ENCODE peak calls at places on chromosomes 4 and X, in nine cellular contexts. One of them, this sample, is unnamed.

GRCh38 chr4:1295405-1296055 is 5.8 kb downstream of the MAEA start:
- DNase-seq in aorta: peak; percentile 53
- DNase-seq in OCI-LY7: no peak
- DNase-seq in non-pigmented ciliary epithelial cell: no peak
- DNase-seq in HT-29: no peak
- DNase-seq in H7: peak; percentile 58
- DNase-seq in AG08396: no peak
- DNase-seq in CD4-positive, alpha-beta memory T cell: no peak
- DNase-seq in bronchial epithelial cell: no peak
- DNase-seq in this sample: no peak

GRCh38 chr4:106775636-106776035 is 260.5 kb downstream of the DKK2 start:
- DNase-seq in CD4-positive, alpha-beta memory T cell: no peak
- DNase-seq in aorta: no peak
- DNase-seq in OCI-LY7: no peak
- DNase-seq in HT-29: peak; percentile 52
- DNase-seq in H7: no peak
- DNase-seq in AG08396: no peak
- DNase-seq in non-pigmented ciliary epithelial cell: no peak
- DNase-seq in bronchial epithelial cell: no peak
- DNase-seq in this sample: no peak

GRCh38 chr4:8504279-8505007 is 63.9 kb downstream of the TRMT44 start:
- DNase-seq in CD4-positive, alpha-beta memory T cell: no peak
- DNase-seq in bronchial epithelial cell: no peak
- DNase-seq in OCI-LY7: no peak
- DNase-seq in H7: peak; percentile 53
- DNase-seq in non-pigmented ciliary epithelial cell: no peak
- DNase-seq in HT-29: no peak
- DNase-seq in aorta: no peak
- DNase-seq in AG08396: no peak
- DNase-seq in this sample: no peak

GRCh38 chr4:95250544-95251137 is 298.1 kb downstream of the UNC5C start:
- DNase-seq in AG08396: no peak
- DNase-seq in OCI-LY7: no peak
- DNase-seq in bronchial epithelial cell: peak; percentile 62
- DNase-seq in HT-29: no peak
- DNase-seq in CD4-positive, alpha-beta memory T cell: no peak
- DNase-seq in aorta: no peak
- DNase-seq in H7: no peak
- DNase-seq in non-pigmented ciliary epithelial cell: no peak
- DNase-seq in this sample: peak; percentile 32

GRCh38 chr4:101114936-101115372 is 232.4 kb downstream of the PPP3CA start:
- DNase-seq in H7: no peak
- DNase-seq in OCI-LY7: no peak
- DNase-seq in HT-29: peak; percentile 71
- DNase-seq in bronchial epithelial cell: peak; percentile 67
- DNase-seq in CD4-positive, alpha-beta memory T cell: no peak
- DNase-seq in AG08396: peak; percentile 16
- DNase-seq in non-pigmented ciliary epithelial cell: peak; percentile 23
- DNase-seq in aorta: no peak
- DNase-seq in this sample: no peak

GRCh38 chrX:46876901-46877300 is 35.3 kb upstream of the JADE3 start:
- DNase-seq in bronchial epithelial cell: no peak
- DNase-seq in AG08396: no peak
- DNase-seq in aorta: no peak
- DNase-seq in OCI-LY7: no peak
- DNase-seq in CD4-positive, alpha-beta memory T cell: no peak
- DNase-seq in H7: no peak
- DNase-seq in non-pigmented ciliary epithelial cell: no peak
- DNase-seq in HT-29: no peak
- DNase-seq in this sample: no peak

GRCh38 chr4:7366180-7366957 is 68.4 kb downstream of the PSAPL1 start:
- DNase-seq in CD4-positive, alpha-beta memory T cell: no peak
- DNase-seq in aorta: peak; percentile 51
- DNase-seq in AG08396: no peak
- DNase-seq in OCI-LY7: no peak
- DNase-seq in H7: peak; percentile 70
- DNase-seq in non-pigmented ciliary epithelial cell: no peak
- DNase-seq in HT-29: no peak
- DNase-seq in bronchial epithelial cell: no peak
- DNase-seq in this sample: no peak

GRCh38 chr4:41709844-41710481 is 38.6 kb downstream of the PHOX2B start:
- DNase-seq in HT-29: peak; percentile 12
- DNase-seq in H7: no peak
- DNase-seq in OCI-LY7: no peak
- DNase-seq in bronchial epithelial cell: peak; percentile 99
- DNase-seq in CD4-positive, alpha-beta memory T cell: no peak
- DNase-seq in non-pigmented ciliary epithelial cell: peak; percentile 64
- DNase-seq in AG08396: peak; percentile 24
- DNase-seq in aorta: no peak
- DNase-seq in this sample: no peak

GRCh38 chrX:151688695-151689094 is 6.6 kb upstream of the PRRG3 start:
- DNase-seq in aorta: no peak
- DNase-seq in AG08396: no peak
- DNase-seq in HT-29: no peak
- DNase-seq in non-pigmented ciliary epithelial cell: no peak
- DNase-seq in H7: no peak
- DNase-seq in bronchial epithelial cell: no peak
- DNase-seq in OCI-LY7: no peak
- DNase-seq in CD4-positive, alpha-beta memory T cell: no peak
- DNase-seq in this sample: no peak

GRCh38 chr4:185212566-185212965 is 3.2 kb downstream of the SNX25 start:
- DNase-seq in H7: no peak
- DNase-seq in CD4-positive, alpha-beta memory T cell: no peak
- DNase-seq in aorta: no peak
- DNase-seq in non-pigmented ciliary epithelial cell: no peak
- DNase-seq in HT-29: no peak
- DNase-seq in AG08396: no peak
- DNase-seq in OCI-LY7: no peak
- DNase-seq in bronchial epithelial cell: no peak
- DNase-seq in this sample: no peak

GRCh38 chr4:6200011-6200921 is at the start of gene JAKMIP1:
- DNase-seq in bronchial epithelial cell: no peak
- DNase-seq in HT-29: no peak
- DNase-seq in non-pigmented ciliary epithelial cell: no peak
- DNase-seq in OCI-LY7: peak; percentile 84
- DNase-seq in CD4-positive, alpha-beta memory T cell: peak; percentile 82
- DNase-seq in aorta: peak; percentile 83
- DNase-seq in H7: peak; percentile 100
- DNase-seq in AG08396: peak; percentile 92
- DNase-seq in this sample: no peak

GRCh38 chrX:124931241-124931640 is 388.4 kb upstream of the TEX13C start:
- DNase-seq in H7: peak; percentile 0
- DNase-seq in bronchial epithelial cell: no peak
- DNase-seq in aorta: no peak
- DNase-seq in HT-29: no peak
- DNase-seq in OCI-LY7: no peak
- DNase-seq in CD4-positive, alpha-beta memory T cell: no peak
- DNase-seq in non-pigmented ciliary epithelial cell: no peak
- DNase-seq in AG08396: no peak
- DNase-seq in this sample: peak; percentile 73

GRCh38 chr4:173246719-173247118 is 78.1 kb downstream of the GALNT7 start:
- DNase-seq in HT-29: no peak
- DNase-seq in CD4-positive, alpha-beta memory T cell: no peak
- DNase-seq in aorta: no peak
- DNase-seq in OCI-LY7: peak; percentile 44
- DNase-seq in bronchial epithelial cell: no peak
- DNase-seq in H7: no peak
- DNase-seq in AG08396: no peak
- DNase-seq in non-pigmented ciliary epithelial cell: no peak
- DNase-seq in this sample: peak; percentile 23

This sample was measured in NCI-H2081 treated with DMSO at 0.1 percent for 48 hours.